ENCODE peak calls at places on chromosomes 6 and 20, in four cellular contexts. G is transverse colon, X is A549, I is spleen. S is an unnamed sample.

GRCh38 chr6:157036245-157036681 is 259.1 kb downstream of the ARID1B start:
- DNase-seq in G (no peak), X (no peak), I (no peak), S (no peak)

GRCh38 chr6:140623498-140623897 is 1249.0 kb upstream of the CITED2 start:
- DNase-seq in G (no peak), X (no peak), I (no peak), S (no peak)

GRCh38 chr6:49072146-49072545 is 390.9 kb downstream of the MMUT start:
- DNase-seq in G (no peak), X (no peak), I (no peak), S (no peak)

GRCh38 chr20:49385471-49385870 is 97.0 kb downstream of the KCNB1 start:
- DNase-seq in G (no peak), X (no peak), I (no peak), S (peak)

GRCh38 chr6:6915813-6916547 is 191.8 kb upstream of the RREB1 start:
- DNase-seq in G (peak), X (no peak), I (no peak), S (no peak)

GRCh38 chr6:145895802-145896201 is 68.4 kb downstream of the SHPRH start:
- DNase-seq in G (no peak), X (peak), I (no peak), S (no peak)

GRCh38 chr20:35603695-35604443 is 11.8 kb upstream of the SPAG4 start:
- DNase-seq in G (no peak), X (no peak), I (peak), S (no peak)

GRCh38 chr20:32820000-32820697 is 395 bp downstream of the MAPRE1 start:
- DNase-seq in G (no peak), X (peak), I (peak), S (peak)

GRCh38 chr6:144338951-144339681 is 54.0 kb downstream of the UTRN start:
- DNase-seq in G (no peak), X (no peak), I (no peak), S (no peak)

GRCh38 chr6:163599684-163600083 is 185.2 kb downstream of the QKI start:
- DNase-seq in G (no peak), X (no peak), I (no peak), S (no peak)

GRCh38 chr20:24669701-24670100 is 200.3 kb downstream of the SYNDIG1 start:
- DNase-seq in G (no peak), X (no peak), I (peak), S (no peak)

GRCh38 chr6:154403803-154404202 is 47.2 kb upstream of the IPCEF1 start:
- DNase-seq in G (peak), X (no peak), I (no peak), S (peak)

GRCh38 chr20:14925286-14925685 is 587.9 kb upstream of the FLRT3 start:
- DNase-seq in G (no peak), X (no peak), I (no peak), S (no peak)

GRCh38 chr6:142294681-142295080 is 7.1 kb upstream of the ADGRG6 start:
- DNase-seq in G (no peak), X (no peak), I (no peak), S (no peak)

GRCh38 chr6:7674291-7674690 is 51.6 kb upstream of the BMP6 start:
- DNase-seq in G (no peak), X (no peak), I (peak), S (no peak)

GRCh38 chr20:58256842-58257241 is 28.4 kb upstream of the ANKRD60 start:
- DNase-seq in G (no peak), X (no peak), I (no peak), S (no peak)

GRCh38 chr20:59031326-59032022 is 661 bp downstream of the ATP5F1E start:
- DNase-seq in G (no peak), X (no peak), I (no peak), S (no peak)

GRCh38 chr6:87105823-87106222 is 10.9 kb upstream of the CGA start:
- DNase-seq in G (no peak), X (no peak), I (no peak), S (no peak)

GRCh38 chr6:79784013-79784753 is 153.1 kb downstream of the SH3BGRL2 start:
- DNase-seq in G (no peak), X (no peak), I (no peak), S (no peak)

GRCh38 chr6:27183082-27183832 is 64.2 kb upstream of the PRSS16 start:
- DNase-seq in G (no peak), X (no peak), I (no peak), S (no peak)

GRCh38 chr6:27188885-27189418 is 58.5 kb upstream of the PRSS16 start:
- DNase-seq in G (peak), X (peak), I (no peak), S (no peak)

DNA sequence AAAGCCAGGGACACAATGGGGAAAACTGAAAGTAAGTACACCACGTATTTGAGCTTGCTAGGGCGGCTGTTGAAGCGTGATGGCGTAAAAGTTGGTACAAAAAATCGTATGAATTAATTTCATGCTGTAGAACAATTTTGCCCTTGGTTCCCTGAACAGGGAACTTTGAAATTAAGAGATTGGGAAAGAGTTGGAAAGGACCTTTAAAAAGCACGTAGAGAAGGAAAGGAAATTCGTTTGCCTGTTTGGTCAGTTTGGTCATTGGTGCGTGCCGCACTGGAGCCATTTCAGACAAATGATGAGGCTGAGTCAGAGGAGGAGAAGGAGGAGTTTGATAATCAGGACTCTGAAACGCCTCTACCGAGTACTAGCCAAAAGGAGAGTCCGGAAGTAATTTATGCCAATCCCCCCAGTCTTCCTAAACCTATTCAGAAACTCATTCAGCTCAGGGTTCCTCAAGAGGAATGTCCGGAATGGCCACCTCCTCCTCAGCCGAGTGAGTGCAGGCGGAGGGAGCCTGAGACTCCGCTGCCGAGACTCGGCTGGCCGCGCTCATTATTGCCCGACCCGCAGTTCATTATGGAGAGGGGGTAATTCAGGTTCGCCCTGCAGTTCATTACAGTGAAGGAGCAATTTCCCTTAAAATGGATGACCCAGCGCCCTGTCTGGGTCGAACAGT is 59.2 kb upstream of the PRSS16 start:
- DNase-seq in G (peak), X (peak), I (peak), S (no peak)
- TF ChIP-seq POLR2A in G (peak), X (no peak), I (no peak), S (no peak)

GRCh38 chr6:41735427-41736206 is at the start of gene TFEB:
- DNase-seq in G (peak), X (peak), I (peak), S (peak)

GRCh38 chr6:41732601-41733348 is 2.6 kb downstream of the TFEB start:
- DNase-seq in G (peak), X (no peak), I (peak), S (no peak)

GRCh38 chr6:41734666-41735426 is 562 bp downstream of the TFEB start:
- DNase-seq in G (peak), X (peak), I (peak), S (peak)

GRCh38 chr6:41733349-41733706 is 2.1 kb downstream of the TFEB start:
- DNase-seq in G (no peak), X (no peak), I (no peak), S (no peak)

GRCh38 chr6:41733707-41734665 is 1.4 kb downstream of the TFEB start:
- DNase-seq in G (peak), X (peak), I (peak), S (peak)
- TF ChIP-seq POLR2A in G (peak), X (peak), I (peak), S (peak)

GRCh38 chr6:1182722-1183521 is 129.0 kb upstream of the FOXQ1 start:
- DNase-seq in G (no peak), X (no peak), I (no peak), S (no peak)

GRCh38 chr6:1178590-1178989 is 133.3 kb upstream of the FOXQ1 start:
- DNase-seq in G (no peak), X (no peak), I (no peak), S (no peak)

GRCh38 chr6:1179571-1180459 is 132.1 kb upstream of the FOXQ1 start:
- DNase-seq in G (no peak), X (no peak), I (no peak), S (no peak)

GRCh38 chr6:1184318-1184717 is 127.6 kb upstream of the FOXQ1 start:
- DNase-seq in G (no peak), X (no peak), I (no peak), S (no peak)

GRCh38 chr6:1181939-1182338 is 130.0 kb upstream of the FOXQ1 start:
- DNase-seq in G (no peak), X (no peak), I (no peak), S (no peak)
- TF ChIP-seq POLR2A in G (no peak), X (no peak), I (no peak), S (no peak)

DNA sequence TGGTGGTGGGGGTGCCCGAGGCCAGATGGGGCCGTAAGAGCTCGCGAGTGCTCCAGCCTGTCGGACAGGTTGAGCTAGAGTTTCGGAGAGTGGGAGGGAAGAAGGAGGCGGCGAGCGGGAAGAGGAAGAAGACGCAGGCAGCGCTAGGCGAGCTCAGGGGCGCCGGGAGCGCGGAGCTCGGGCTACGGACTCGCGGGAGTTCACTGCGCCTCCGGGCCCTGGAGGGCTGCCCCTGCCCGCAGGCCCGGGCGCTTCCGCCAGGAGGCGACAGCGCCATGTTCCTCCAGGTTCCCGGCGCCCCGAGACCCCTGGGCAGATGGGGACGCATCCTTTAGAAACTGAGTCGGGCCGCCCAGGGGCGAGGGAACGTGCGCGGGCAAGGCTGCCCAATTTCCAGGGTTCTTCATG is 984 bp downstream of the TFAP2C start:
- DNase-seq in G (peak), X (peak), I (no peak), S (peak)
- TF ChIP-seq POLR2A in G (no peak), X (no peak), I (no peak), S (peak)

GRCh38 chr20:39829713-39830112 is 859.3 kb downstream of the MAFB start:
- DNase-seq in G (no peak), X (no peak), I (no peak), S (no peak)
- TF ChIP-seq POLR2A in G (no peak), X (no peak), I (no peak), S (no peak)

DNA sequence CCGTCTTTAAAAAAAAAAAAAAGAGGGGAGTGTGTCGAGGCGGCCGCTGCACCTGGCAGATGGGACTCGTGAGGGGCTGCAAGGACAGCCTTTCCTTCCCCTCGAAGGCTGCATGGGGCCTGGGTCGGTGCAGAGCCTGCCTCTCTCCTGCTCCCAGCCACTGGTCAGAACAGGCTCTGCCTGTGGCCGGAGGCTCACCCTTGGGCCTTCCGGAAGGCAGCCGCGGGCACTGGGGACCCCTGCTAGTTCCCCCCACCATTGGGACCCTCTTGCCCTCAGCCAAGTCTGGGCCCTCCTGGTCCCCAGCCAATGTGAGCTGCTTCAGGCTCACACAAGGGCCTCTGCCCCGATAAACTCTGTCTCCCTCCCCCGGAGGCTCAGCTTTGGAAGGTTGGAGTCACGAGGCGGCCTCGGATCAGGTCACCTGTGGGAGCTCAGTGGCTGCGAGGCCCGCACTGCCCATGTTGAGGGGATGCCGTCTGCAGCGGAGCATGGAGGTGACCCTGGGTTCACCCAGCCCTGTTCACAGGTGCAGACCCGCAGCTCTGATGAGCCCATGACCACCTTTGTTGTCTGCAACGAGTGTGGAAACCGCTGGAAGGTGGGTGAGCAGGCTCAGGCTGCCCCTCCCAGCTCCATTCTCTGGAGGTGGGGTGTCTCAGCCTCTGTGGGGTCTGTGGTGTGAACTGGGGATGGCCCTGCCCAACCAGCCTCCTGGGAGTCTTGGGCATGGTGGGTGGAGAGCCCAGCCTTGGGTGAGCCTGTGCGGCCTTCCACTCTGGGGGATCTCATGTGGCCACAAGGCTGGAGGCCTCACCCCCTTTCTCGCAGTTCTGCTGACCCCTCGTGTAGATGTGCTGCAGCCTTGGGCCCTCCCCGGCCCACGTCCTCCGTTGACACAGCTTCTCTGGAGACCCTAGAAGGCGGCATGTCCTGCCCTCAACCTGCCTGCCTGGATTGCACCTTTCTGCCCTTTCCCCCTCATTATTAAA is 7.7 kb downstream of the RGS19 start:
- DNase-seq in G (no peak), X (no peak), I (no peak), S (no peak)
- TF ChIP-seq POLR2A in G (no peak), X (no peak), I (no peak), S (no peak)

GRCh38 chr6:89353702-89354392 is 1.3 kb upstream of the UBE2J1 start:
- DNase-seq in G (no peak), X (no peak), I (no peak), S (no peak)

GRCh38 chr6:89350281-89351037 is 2.1 kb downstream of the UBE2J1 start:
- DNase-seq in G (no peak), X (no peak), I (no peak), S (no peak)

GRCh38 chr6:89351632-89352328 is 742 bp downstream of the UBE2J1 start:
- DNase-seq in G (no peak), X (peak), I (no peak), S (no peak)

GRCh38 chr6:89353118-89353556 is 615 bp upstream of the UBE2J1 start:
- DNase-seq in G (no peak), X (peak), I (no peak), S (no peak)

DNA sequence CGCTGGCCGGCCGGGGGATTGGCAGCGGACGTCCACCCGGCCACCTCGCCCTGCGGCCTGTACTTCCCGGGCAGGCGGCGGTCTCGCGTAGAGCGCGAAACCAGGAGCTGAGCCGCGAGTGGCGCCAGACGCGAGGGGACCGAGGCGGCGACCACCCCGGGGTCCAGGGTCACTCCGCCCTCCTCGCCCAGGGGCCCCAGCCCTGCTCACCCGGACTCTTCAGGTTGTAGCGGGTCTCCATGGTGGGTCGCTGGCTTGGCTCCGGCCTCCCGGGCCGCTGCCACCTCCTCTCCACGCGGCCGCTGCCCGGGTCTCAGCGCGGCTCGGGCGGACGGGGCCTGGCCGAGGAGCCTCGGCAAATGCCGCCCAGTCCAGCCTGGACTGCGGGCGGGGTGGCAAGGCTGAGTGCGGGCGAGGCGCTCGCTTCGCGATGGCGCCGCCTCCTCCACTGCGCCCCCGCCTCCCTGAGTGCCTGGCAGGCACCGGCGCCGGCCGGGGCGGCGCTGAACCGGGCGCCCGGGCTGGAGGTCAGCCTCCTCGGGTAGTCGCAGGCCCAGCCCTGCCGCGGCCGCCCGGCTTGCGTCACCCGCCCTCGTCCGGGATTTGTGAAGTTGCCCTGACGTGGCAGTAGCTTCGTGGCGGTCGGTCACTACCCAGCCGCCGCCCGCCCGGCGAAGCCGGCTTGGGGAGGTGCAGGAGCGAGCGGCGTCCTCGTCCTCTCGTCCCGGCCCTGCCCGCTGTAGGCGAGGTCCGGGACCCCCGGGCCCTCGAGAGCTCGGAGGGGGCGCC is at the start of gene UBE2J1:
- DNase-seq in G (peak), X (peak), I (peak), S (peak)
- TF ChIP-seq POLR2A in G (peak), X (peak), I (peak), S (peak)

DNA sequence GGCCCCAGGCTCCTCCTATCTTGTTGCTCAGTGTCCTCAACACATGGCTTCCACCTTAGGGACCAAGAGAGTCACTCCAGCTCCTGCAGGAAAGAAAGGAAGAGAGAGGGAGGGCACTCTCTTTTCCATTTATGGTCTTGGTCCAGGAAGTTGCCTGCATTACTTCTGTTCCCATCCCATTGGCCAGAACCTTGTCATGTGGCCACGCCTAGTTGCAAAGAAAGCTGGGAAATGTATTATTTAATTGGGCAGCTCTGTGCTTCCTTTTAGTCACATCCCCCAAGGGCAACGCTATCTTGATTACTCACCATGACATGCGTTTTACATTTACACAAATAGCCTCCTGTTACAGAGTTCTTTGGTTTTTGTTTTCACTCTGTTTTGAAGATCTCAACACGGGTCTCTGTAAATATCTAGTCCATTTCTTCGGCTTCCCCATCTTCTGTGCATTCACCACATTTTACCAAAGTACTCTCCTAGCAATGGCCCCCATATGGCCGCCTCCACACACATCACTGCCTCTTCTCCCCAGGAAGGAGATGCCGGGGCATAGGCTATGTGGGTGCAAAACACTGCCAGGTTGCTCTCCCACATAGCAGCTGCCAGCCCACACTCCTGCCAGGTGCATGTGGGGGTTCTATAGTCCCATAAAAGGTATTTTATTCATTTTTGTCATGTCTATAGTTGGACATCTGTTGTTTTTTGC is 35.7 kb upstream of the ZMYND8 start:
- DNase-seq in G (no peak), X (peak), I (no peak), S (peak)
- TF ChIP-seq POLR2A in G (no peak), X (no peak), I (no peak), S (no peak)